ENCODE peak calls at places on chromosome 1, in five cellular contexts. V is esophagus squamous epithelium; M is testis; T is CD8-positive, alpha-beta T cell; B is thoracic aorta. X is an unnamed sample.

GRCh38 chr1:233868461-233868860 is 36.0 kb upstream of the SLC35F3 start:
- DNase-seq in V (no peak), B (no peak), M (no peak), T (no peak), X (no peak)

GRCh38 chr1:160189649-160190625 is at the start of gene CASQ1:
- DNase-seq in T (no peak), V (no peak), M (peak), B (no peak), X (no peak)

GRCh38 chr1:168864266-168864665 is 135.3 kb upstream of the DPT start:
- DNase-seq in V (no peak), B (no peak), T (no peak), M (no peak), X (no peak)

GRCh38 chr1:228358039-228358763 is 48.4 kb downstream of the TRIM11 start:
- DNase-seq in M (no peak), B (no peak), T (peak), V (no peak), X (no peak)

GRCh38 chr1:20446796-20447195 is 39.2 kb downstream of the CAMK2N1 start:
- DNase-seq in V (no peak), B (no peak), M (no peak), T (no peak), X (no peak)

GRCh38 chr1:111242805-111243523 is 15.5 kb downstream of the CHI3L2 start:
- DNase-seq in V (no peak), M (peak), B (no peak), T (no peak), X (no peak)

GRCh38 chr1:21909286-21909759 is 27.8 kb downstream of the HSPG2 start:
- DNase-seq in V (no peak), B (no peak), M (no peak), T (no peak), X (no peak)

GRCh38 chr1:213530607-213531320 is 457.0 kb upstream of the PROX1 start:
- DNase-seq in V (no peak), B (no peak), T (no peak), M (no peak), X (no peak)

GRCh38 chr1:86758570-86758969 is 54.2 kb downstream of the SH3GLB1 start:
- DNase-seq in M (no peak), V (no peak), B (no peak), T (no peak), X (no peak)

DNA sequence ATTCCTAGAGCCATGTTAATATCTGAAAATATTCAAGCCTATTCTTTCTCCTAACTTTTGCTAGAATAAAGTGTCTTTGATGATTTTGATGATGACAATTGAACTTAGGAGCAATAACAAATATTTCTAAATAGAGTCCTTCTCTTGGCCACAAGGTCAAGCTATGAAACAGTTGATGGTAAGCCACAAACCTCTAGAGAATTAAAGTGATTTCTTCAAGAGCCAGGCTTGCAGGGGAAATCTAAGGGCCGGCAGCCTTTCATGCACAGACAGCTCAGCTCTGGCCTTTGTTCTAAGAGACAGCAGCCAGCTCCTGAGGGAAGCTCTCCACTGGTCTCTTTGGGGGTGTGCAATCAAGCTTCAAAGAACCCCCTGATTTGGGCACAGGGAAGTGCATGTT is 59.0 kb downstream of the SUSD4 start:
- DNase-seq in V (no peak), M (no peak), B (no peak), T (no peak), X (no peak)
- H3K27ac ChIP-seq in V (no peak), M (no peak), B (no peak), T (no peak), X (no peak)

DNA sequence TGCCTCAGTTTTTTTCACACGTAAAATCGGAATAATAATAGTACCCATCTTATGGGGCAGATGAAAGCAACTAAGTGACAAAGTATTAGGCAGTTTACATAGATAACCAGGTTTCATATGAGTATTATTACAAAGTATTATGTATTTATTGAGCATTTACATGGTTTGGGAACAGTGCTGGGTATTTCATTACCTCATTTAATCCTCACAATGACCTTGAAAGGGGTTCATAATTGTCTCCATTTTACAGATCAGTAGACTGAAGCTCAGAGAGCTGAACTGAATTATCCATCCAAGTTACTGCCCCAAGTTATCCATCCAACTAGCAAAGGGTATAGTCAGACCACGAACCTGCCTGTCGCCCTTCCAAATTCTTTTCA is 21.2 kb downstream of the TCEA3 start:
- DNase-seq in T (no peak), B (no peak), M (no peak), V (no peak), X (no peak)
- H3K4me3 ChIP-seq in T (no peak), B (peak), M (no peak), V (no peak), X (no peak)

DNA sequence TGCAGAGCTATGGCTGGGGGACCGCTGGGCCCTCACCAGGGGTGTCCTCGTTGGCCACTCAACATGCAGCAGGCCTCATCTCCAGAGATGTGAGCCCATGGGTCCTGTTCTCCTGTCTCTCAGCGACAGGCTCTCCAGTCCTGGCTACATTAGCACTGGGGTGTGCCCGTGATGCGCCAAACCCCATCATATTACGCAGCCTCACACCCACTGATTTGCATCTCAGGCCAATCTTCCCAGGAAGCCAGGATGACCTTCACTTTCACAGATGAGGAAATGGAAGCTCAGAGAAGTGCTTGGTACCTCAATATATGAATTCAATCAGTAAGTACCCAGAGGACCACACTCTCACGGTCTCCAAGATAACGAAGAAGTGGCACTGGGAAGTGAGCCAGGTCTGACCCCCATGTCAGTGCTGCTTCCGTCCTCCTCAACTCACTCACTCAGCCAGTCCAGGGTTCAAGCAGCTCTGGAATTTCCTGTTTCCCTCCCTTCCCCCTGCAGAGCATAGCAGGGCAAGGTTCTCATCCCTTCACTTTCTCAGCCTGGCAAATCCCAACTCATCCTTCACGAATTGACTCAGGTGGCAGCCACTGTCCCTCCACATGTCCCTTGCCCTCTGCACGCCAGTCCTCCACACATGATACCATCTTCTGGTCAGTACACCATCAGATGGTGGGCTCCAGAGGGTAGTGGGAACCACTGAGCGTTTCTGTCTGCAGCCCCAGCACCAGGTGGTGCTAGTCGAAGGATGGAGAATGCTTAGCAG is 28.9 kb upstream of the EVA1B start:
- DNase-seq in B (no peak), T (no peak), V (no peak), M (no peak), X (no peak)
- TF ChIP-seq CTCF in B (no peak), T (no peak), V (no peak), M (no peak), X (no peak)

DNA sequence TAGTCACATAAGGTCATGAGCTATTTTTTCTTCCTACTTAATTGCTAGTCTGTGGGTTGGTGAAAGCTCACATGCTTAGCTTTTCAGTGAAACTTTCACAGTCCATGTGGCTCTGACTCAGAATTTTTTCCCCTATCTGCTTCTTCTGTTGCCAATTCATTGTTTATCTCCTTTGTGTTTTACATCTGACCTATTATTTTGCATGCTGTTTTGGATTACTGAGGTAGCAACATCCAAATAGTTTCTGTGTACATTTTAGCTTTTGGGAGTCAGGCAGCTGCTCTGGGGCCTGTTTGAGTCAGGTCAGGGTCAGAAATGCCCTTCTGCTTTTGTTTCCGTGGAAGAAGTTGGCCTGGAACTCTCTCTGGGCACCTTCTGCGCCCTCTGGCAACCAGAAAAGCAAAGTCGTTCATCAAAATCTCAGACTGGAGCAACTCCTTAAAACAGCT is 40.0 kb downstream of the ROR1 start:
- DNase-seq in T (no peak), M (no peak), B (no peak), V (no peak), X (no peak)
- H3K27ac ChIP-seq in T (no peak), M (no peak), B (peak), V (peak), X (no peak)

DNA sequence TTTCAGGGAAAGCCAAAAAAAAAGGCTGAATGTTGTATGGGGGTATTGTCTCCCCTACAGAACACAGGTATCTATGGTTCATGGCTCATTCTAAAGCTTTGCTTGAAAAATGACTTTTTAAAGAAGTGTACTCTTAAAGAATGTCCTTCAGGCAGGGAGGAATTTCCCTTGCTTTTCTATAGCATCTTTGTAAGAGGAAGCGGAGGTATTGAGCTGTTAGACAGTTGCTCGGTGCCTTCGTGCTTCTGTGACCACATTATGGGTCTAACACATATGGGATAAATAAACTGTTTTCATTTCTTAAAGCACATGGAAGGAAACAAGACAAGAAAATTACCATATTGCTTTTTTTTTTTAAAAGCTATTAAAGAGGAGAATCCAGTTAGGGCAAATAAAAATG is 182.9 kb downstream of the NTNG1 start:
- DNase-seq in V (no peak), T (no peak), B (no peak), M (no peak), X (no peak)
- H3K4me3 ChIP-seq in V (no peak), T (no peak), B (no peak), M (no peak), X (no peak)

X was measured in AG04450.